ENCODE peak calls at places on chromosome 22, in four cellular contexts. One of them, this sample, is unnamed. For H3K9me3, the result is how much of the 10 kb centered on the place peaks cover.

GRCh38 chr22:50521710-50522109 is 3.7 kb downstream of the SCO2 start:
- DNase-seq in SK-N-SH: no peak
- DNase-seq in pancreas: no peak
- DNase-seq in stomach: no peak
- DNase-seq in this sample: no peak

GRCh38 chr22:25485626-25486545 is 78.6 kb upstream of the GRK3 start:
- DNase-seq in SK-N-SH: no peak
- DNase-seq in pancreas: no peak
- DNase-seq in stomach: no peak
- DNase-seq in this sample: no peak

GRCh38 chr22:43867839-43868652 is 5.7 kb upstream of the SULT4A1 start:
- DNase-seq in SK-N-SH: no peak
- DNase-seq in pancreas: peak
- DNase-seq in stomach: peak
- DNase-seq in this sample: no peak

GRCh38 chr22:26448941-26449340 is 19.9 kb downstream of the ASPHD2 start:
- DNase-seq in SK-N-SH: no peak
- DNase-seq in pancreas: no peak
- DNase-seq in stomach: no peak
- DNase-seq in this sample: no peak

GRCh38 chr22:25509391-25509791 is 55.1 kb upstream of the GRK3 start:
- DNase-seq in SK-N-SH: no peak
- DNase-seq in pancreas: no peak
- DNase-seq in stomach: no peak
- DNase-seq in this sample: no peak

GRCh38 chr22:42766860-42767259 is 46.2 kb upstream of the A4GALT start:
- DNase-seq in SK-N-SH: no peak
- DNase-seq in pancreas: no peak
- DNase-seq in stomach: no peak
- DNase-seq in this sample: no peak

GRCh38 chr22:27075028-27075678 is 417.8 kb downstream of the MIAT start:
- DNase-seq in SK-N-SH: no peak
- DNase-seq in pancreas: no peak
- DNase-seq in stomach: no peak
- DNase-seq in this sample: no peak

GRCh38 chr22:17303840-17304779 is 65.2 kb upstream of the CECR2 start:
- DNase-seq in SK-N-SH: no peak
- DNase-seq in pancreas: no peak
- DNase-seq in stomach: peak
- DNase-seq in this sample: peak

GRCh38 chr22:41664951-41665350 is 23.7 kb downstream of the SNU13 start:
- DNase-seq in SK-N-SH: no peak
- DNase-seq in pancreas: no peak
- DNase-seq in stomach: no peak
- DNase-seq in this sample: no peak

GRCh38 chr22:24209016-24209415 is 27.7 kb downstream of the SUSD2 start:
- DNase-seq in SK-N-SH: no peak
- DNase-seq in pancreas: no peak
- DNase-seq in stomach: no peak
- DNase-seq in this sample: no peak

GRCh38 chr22:40385041-40385782 is 14.8 kb downstream of the SGSM3 start:
- DNase-seq in SK-N-SH: no peak
- DNase-seq in pancreas: no peak
- DNase-seq in stomach: no peak
- DNase-seq in this sample: no peak

GRCh38 chr22:45217345-45217744 is 23.3 kb downstream of the KIAA0930 start:
- DNase-seq in SK-N-SH: no peak
- DNase-seq in pancreas: no peak
- DNase-seq in stomach: no peak
- DNase-seq in this sample: no peak

GRCh38 chr22:29744902-29745301 is 21.9 kb downstream of the ZMAT5 start:
- DNase-seq in SK-N-SH: no peak
- DNase-seq in pancreas: no peak
- DNase-seq in stomach: peak
- DNase-seq in this sample: no peak

GRCh38 chr22:29003975-29004646 is 57.5 kb downstream of the C22orf31 start:
- DNase-seq in SK-N-SH: no peak
- DNase-seq in pancreas: peak
- DNase-seq in stomach: peak
- DNase-seq in this sample: no peak

GRCh38 chr22:24380220-24381218 is 46.9 kb upstream of the ADORA2A start:
- DNase-seq in SK-N-SH: no peak
- DNase-seq in pancreas: no peak
- DNase-seq in stomach: no peak
- DNase-seq in this sample: no peak

GRCh38 chr22:25845985-25846745 is 104.2 kb downstream of the MYO18B start:
- DNase-seq in SK-N-SH: no peak
- DNase-seq in pancreas: no peak
- DNase-seq in stomach: no peak
- DNase-seq in this sample: no peak

GRCh38 chr22:43289976-43290663 is 53.1 kb downstream of the SCUBE1 start:
- DNase-seq in SK-N-SH: peak
- DNase-seq in pancreas: no peak
- DNase-seq in stomach: no peak
- DNase-seq in this sample: no peak

GRCh38 chr22:43396321-43396933 is 15.4 kb upstream of the MPPED1 start:
- DNase-seq in SK-N-SH: no peak
- DNase-seq in pancreas: no peak
- DNase-seq in stomach: no peak
- DNase-seq in this sample: no peak

GRCh38 chr22:36301384-36301828 is 48.5 kb downstream of the APOL1 start:
- DNase-seq in SK-N-SH: peak
- DNase-seq in pancreas: peak
- DNase-seq in stomach: peak
- DNase-seq in this sample: peak

GRCh38 chr22:39598017-39598965 is 27.7 kb downstream of the CACNA1I start:
- DNase-seq in SK-N-SH: no peak
- DNase-seq in pancreas: peak
- DNase-seq in stomach: peak
- DNase-seq in this sample: peak

GRCh38 chr22:27269751-27270586 is 531.6 kb downstream of the MN1 start:
- DNase-seq in SK-N-SH: no peak
- DNase-seq in pancreas: no peak
- DNase-seq in stomach: no peak
- DNase-seq in this sample: no peak

GRCh38 chr22:44486538-44486937 is 11.5 kb downstream of the RTL6 start:
- DNase-seq in SK-N-SH: no peak
- DNase-seq in pancreas: no peak
- DNase-seq in stomach: no peak
- DNase-seq in this sample: no peak

GRCh38 chr22:39528080-39528661 is 4.4 kb downstream of the RPS19BP1 start:
- DNase-seq in SK-N-SH: peak
- DNase-seq in pancreas: no peak
- DNase-seq in stomach: no peak
- DNase-seq in this sample: no peak

GRCh38 chr22:19986011-19986409 is 30.6 kb downstream of the ARVCF start:
- DNase-seq in SK-N-SH: no peak
- DNase-seq in pancreas: no peak
- DNase-seq in stomach: no peak
- DNase-seq in this sample: no peak

GRCh38 chr22:42791721-42792452 is 65.2 kb downstream of the ARFGAP3 start:
- DNase-seq in SK-N-SH: no peak
- DNase-seq in pancreas: no peak
- DNase-seq in stomach: no peak
- DNase-seq in this sample: no peak

GRCh38 chr22:18947905-18948304 is 11.8 kb upstream of the PRODH start:
- DNase-seq in SK-N-SH: no peak
- DNase-seq in pancreas: peak
- DNase-seq in stomach: no peak
- DNase-seq in this sample: no peak

GRCh38 chr22:35921777-35922176 is 106.8 kb downstream of the RBFOX2 start:
- DNase-seq in SK-N-SH: peak
- DNase-seq in pancreas: peak
- DNase-seq in stomach: peak
- DNase-seq in this sample: no peak

GRCh38 chr22:45889093-45889538 is 87.8 kb downstream of the WNT7B start:
- DNase-seq in SK-N-SH: no peak
- DNase-seq in pancreas: no peak
- DNase-seq in stomach: no peak
- DNase-seq in this sample: no peak

GRCh38 chr22:32991353-32992115 is 66.6 kb downstream of the SYN3 start:
- DNase-seq in SK-N-SH: peak
- DNase-seq in pancreas: no peak
- DNase-seq in stomach: no peak
- DNase-seq in this sample: no peak

GRCh38 chr22:44658371-44658953 is 43.5 kb upstream of the PRR5 start:
- DNase-seq in SK-N-SH: peak
- DNase-seq in pancreas: no peak
- DNase-seq in stomach: no peak
- DNase-seq in this sample: no peak

GRCh38 chr22:37560682-37561208 is 465 bp downstream of the CDC42EP1 start:
- DNase-seq in SK-N-SH: peak
- DNase-seq in pancreas: peak
- DNase-seq in stomach: no peak
- DNase-seq in this sample: no peak

GRCh38 chr22:37559521-37559900 is 769 bp upstream of the CDC42EP1 start:
- DNase-seq in SK-N-SH: no peak
- DNase-seq in pancreas: no peak
- DNase-seq in stomach: no peak
- DNase-seq in this sample: no peak

GRCh38 chr22:37562049-37562784 is 1.9 kb downstream of the CDC42EP1 start:
- DNase-seq in SK-N-SH: no peak
- DNase-seq in pancreas: no peak
- DNase-seq in stomach: no peak
- DNase-seq in this sample: no peak

GRCh38 chr22:37559901-37560681 is at the start of gene CDC42EP1:
- DNase-seq in SK-N-SH: peak
- DNase-seq in pancreas: peak
- DNase-seq in stomach: peak
- DNase-seq in this sample: no peak

GRCh38 chr22:37561209-37562048 is 1.1 kb downstream of the CDC42EP1 start:
- DNase-seq in SK-N-SH: peak
- DNase-seq in pancreas: peak
- DNase-seq in stomach: peak
- DNase-seq in this sample: peak
- H3K9me3 ChIP-seq in SK-N-SH: under half
- H3K9me3 ChIP-seq in pancreas: under half
- H3K9me3 ChIP-seq in stomach: under half
- H3K9me3 ChIP-seq in this sample: under half

GRCh38 chr22:23197836-23198235 is 17.5 kb downstream of the BCR start:
- DNase-seq in SK-N-SH: no peak
- DNase-seq in pancreas: no peak
- DNase-seq in stomach: no peak
- DNase-seq in this sample: no peak
- H3K9me3 ChIP-seq in SK-N-SH: under half
- H3K9me3 ChIP-seq in pancreas: under half
- H3K9me3 ChIP-seq in stomach: under half
- H3K9me3 ChIP-seq in this sample: under half

GRCh38 chr22:49272546-49273125 is 555.0 kb downstream of the BRD1 start:
- DNase-seq in SK-N-SH: no peak
- DNase-seq in pancreas: peak
- DNase-seq in stomach: no peak
- DNase-seq in this sample: no peak
- H3K9me3 ChIP-seq in SK-N-SH: under half
- H3K9me3 ChIP-seq in pancreas: under half
- H3K9me3 ChIP-seq in stomach: under half
- H3K9me3 ChIP-seq in this sample: under half

DNA sequence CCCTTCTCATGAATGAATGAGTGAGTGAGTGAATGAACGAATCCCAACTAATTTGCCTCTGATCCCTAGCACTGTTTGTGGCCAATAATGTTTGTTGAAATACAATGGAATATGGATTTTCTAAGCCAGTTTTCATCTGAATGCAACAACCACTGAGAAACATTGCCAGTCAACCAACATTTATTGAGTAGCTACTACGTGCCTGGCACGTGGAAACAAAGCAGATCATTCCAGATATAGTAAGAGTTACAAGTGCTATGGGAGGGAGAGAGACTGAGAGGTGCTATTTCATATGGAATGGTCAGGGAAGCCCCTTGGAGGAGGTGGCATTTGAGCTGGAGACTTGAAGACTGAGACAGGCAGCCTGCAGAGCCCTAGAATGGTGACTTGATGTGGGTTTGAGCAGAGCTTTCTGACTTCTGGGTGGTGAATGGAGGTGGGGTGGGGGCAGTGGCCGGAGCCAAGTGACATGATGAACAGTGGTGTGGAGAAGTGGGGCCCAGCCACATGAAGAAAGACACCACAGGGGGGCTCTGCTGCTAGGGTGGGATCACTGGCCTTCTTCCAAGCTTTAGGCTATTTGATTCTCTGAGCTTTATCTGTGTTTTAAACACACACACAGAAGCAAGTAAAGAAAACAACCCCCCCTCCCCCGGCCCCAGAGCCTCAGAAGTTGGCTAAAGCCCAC is 35.1 kb upstream of the SMTN start:
- DNase-seq in SK-N-SH: no peak
- DNase-seq in pancreas: no peak
- DNase-seq in stomach: no peak
- DNase-seq in this sample: no peak
- H3K9me3 ChIP-seq in SK-N-SH: under half
- H3K9me3 ChIP-seq in pancreas: under half
- H3K9me3 ChIP-seq in stomach: under half
- H3K9me3 ChIP-seq in this sample: under half

GRCh38 chr22:48589901-48590300 is 1237.8 kb downstream of the BRD1 start:
- DNase-seq in SK-N-SH: no peak
- DNase-seq in pancreas: no peak
- DNase-seq in stomach: no peak
- DNase-seq in this sample: no peak
- H3K9me3 ChIP-seq in SK-N-SH: under half
- H3K9me3 ChIP-seq in pancreas: under half
- H3K9me3 ChIP-seq in stomach: under half
- H3K9me3 ChIP-seq in this sample: under half

DNA sequence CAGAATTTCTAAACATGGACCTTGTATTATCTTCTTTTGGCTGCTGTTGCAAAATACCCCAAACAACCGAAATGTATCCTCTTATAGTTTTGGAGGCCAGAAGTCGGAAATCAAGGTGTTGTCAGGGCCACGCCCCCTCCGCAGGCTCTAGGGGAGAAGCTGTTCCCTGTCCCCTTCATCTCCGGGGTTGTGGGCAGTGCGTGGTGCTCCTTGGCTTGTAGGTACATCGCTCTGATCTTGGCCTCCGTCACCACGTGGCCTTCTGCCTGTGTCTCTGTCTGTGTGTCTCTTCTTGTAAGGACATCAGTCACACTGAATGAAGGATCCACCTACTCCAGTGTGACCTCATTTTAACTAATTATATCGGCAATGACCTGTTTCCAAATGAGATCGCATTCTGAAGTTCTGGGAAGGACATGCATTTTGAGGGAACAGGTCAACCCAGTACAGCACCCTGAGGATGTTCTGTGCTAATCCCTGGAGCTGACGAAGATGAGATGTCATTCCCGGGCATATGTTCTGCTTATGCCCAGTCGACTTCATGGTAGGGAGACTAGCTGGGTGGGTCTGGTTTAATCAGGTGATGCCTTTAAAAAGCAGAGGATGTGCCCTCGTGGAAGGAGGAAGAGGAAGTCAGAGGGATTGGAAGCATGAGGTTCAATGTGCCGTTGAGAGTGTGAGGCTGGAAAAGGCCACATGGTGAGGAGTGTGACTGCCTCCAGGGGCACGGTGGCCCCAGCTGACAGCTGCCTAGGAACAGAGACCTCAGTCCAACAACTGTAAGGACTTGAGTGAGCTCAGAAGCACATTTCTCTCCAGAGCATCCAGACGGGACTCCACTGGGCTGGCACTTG is 531.1 kb downstream of the TBC1D22A start:
- DNase-seq in SK-N-SH: no peak
- DNase-seq in pancreas: no peak
- DNase-seq in stomach: no peak
- DNase-seq in this sample: no peak
- H3K9me3 ChIP-seq in SK-N-SH: under half
- H3K9me3 ChIP-seq in pancreas: under half
- H3K9me3 ChIP-seq in stomach: under half
- H3K9me3 ChIP-seq in this sample: under half

GRCh38 chr22:47600281-47600680 is 837.8 kb downstream of the TBC1D22A start:
- DNase-seq in SK-N-SH: no peak
- DNase-seq in pancreas: no peak
- DNase-seq in stomach: no peak
- DNase-seq in this sample: no peak
- H3K9me3 ChIP-seq in SK-N-SH: under half
- H3K9me3 ChIP-seq in pancreas: under half
- H3K9me3 ChIP-seq in stomach: under half
- H3K9me3 ChIP-seq in this sample: under half